ENCODE peak calls at places on chromosomes 1 and 21, in four cellular contexts. One of them, this sample, is unnamed.
A peak's percentile ranks its signal among the peaks of the same experiment; 100 is the strongest.

GRCh38 chr1:107557095-107557494 is 407.9 kb downstream of the VAV3 start:
- DNase-seq in K562: no peak
- DNase-seq in H1: no peak
- DNase-seq in GM12878: no peak
- DNase-seq in this sample: no peak

GRCh38 chr21:45340515-45340914 is 52.8 kb upstream of the POFUT2 start:
- DNase-seq in K562: no peak
- DNase-seq in H1: no peak
- DNase-seq in GM12878: no peak
- DNase-seq in this sample: no peak

GRCh38 chr1:178530520-178530919 is 17.6 kb downstream of the TEX35 start:
- DNase-seq in K562: no peak
- DNase-seq in H1: no peak
- DNase-seq in GM12878: no peak
- DNase-seq in this sample: no peak

GRCh38 chr21:31641416-31641922 is 18.0 kb upstream of the SOD1 start:
- DNase-seq in K562: no peak
- DNase-seq in H1: no peak
- DNase-seq in GM12878: no peak
- DNase-seq in this sample: no peak

GRCh38 chr1:47621977-47622376 is 184.1 kb downstream of the FOXD2 start:
- DNase-seq in K562: no peak
- DNase-seq in H1: no peak
- DNase-seq in GM12878: no peak
- DNase-seq in this sample: no peak

GRCh38 chr1:75786901-75787455 is 922 bp downstream of the RABGGTB start:
- DNase-seq in K562: no peak
- DNase-seq in H1: no peak
- DNase-seq in GM12878: no peak
- DNase-seq in this sample: no peak

GRCh38 chr1:24302209-24302611 is 16.9 kb upstream of the GRHL3 start:
- DNase-seq in K562: no peak
- DNase-seq in H1: no peak
- DNase-seq in GM12878: no peak
- DNase-seq in this sample: no peak

GRCh38 chr1:208562021-208562950 is 318.1 kb upstream of the PLXNA2 start:
- DNase-seq in K562: no peak
- DNase-seq in H1: no peak
- DNase-seq in GM12878: no peak
- DNase-seq in this sample: no peak

GRCh38 chr1:109356959-109357358 is 40.8 kb downstream of the SORT1 start:
- DNase-seq in K562: no peak
- DNase-seq in H1: no peak
- DNase-seq in GM12878: no peak
- DNase-seq in this sample: no peak

GRCh38 chr1:153774780-153775431 is at the start of gene SLC27A3:
- DNase-seq in K562: peak; percentile 83
- DNase-seq in H1: peak; percentile 25
- DNase-seq in GM12878: no peak
- DNase-seq in this sample: peak; percentile 88

GRCh38 chr1:61109158-61109557 is 26.8 kb downstream of the NFIA start:
- DNase-seq in K562: no peak
- DNase-seq in H1: no peak
- DNase-seq in GM12878: no peak
- DNase-seq in this sample: no peak
- TF ChIP-seq NRF1 in K562: no peak
- TF ChIP-seq NRF1 in H1: no peak
- TF ChIP-seq NRF1 in GM12878: no peak
- TF ChIP-seq NRF1 in this sample: no peak

GRCh38 chr1:2589331-2590232 is 3.0 kb downstream of the PRXL2B start:
- DNase-seq in K562: no peak
- DNase-seq in H1: no peak
- DNase-seq in GM12878: no peak
- DNase-seq in this sample: no peak

GRCh38 chr1:2587860-2588571 is 1.4 kb downstream of the PRXL2B start:
- DNase-seq in K562: no peak
- DNase-seq in H1: no peak
- DNase-seq in GM12878: no peak
- DNase-seq in this sample: no peak

GRCh38 chr1:2587071-2587859 is 688 bp downstream of the PRXL2B start:
- DNase-seq in K562: no peak
- DNase-seq in H1: no peak
- DNase-seq in GM12878: no peak
- DNase-seq in this sample: peak; percentile 77

GRCh38 chr1:2590233-2591141 is 3.9 kb downstream of the PRXL2B start:
- DNase-seq in K562: no peak
- DNase-seq in H1: no peak
- DNase-seq in GM12878: no peak
- DNase-seq in this sample: peak; percentile 15

DNA sequence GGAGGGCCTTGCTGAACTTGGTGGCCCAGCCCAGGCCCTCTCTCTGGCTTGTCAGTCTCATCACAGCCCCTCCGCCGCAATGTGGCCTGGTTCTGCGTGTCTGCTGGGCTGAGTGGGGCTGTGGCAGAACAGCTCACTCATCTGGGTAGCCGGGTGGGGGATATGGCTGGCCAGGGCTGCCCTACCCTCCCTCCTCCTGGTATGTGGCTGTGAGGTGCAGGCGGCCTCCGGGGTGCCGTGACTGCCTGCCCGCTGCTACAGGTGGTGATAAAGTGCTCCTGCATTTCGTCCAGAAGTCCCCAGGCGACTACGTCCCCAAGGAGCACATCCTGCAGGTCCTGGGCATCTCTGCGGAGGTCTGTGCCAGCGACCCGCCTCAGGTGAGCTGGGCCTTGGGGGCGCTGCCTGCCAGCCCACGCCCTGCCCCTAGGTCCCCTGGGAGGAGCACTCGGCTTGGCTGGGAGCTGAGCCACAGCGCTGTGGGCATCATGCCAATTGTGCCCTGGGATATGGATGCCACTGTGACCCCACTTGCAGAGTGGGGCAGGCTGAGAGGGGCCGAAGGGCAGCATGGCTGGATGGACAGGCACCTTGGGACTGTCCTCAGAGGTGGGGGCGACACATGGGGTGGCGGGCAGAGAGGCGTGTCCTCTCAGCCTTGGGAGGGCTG is 2.2 kb downstream of the PRXL2B start:
- DNase-seq in K562: no peak
- DNase-seq in H1: no peak
- DNase-seq in GM12878: no peak
- DNase-seq in this sample: no peak
- TF ChIP-seq NRF1 in K562: no peak
- TF ChIP-seq NRF1 in H1: no peak
- TF ChIP-seq NRF1 in GM12878: no peak
- TF ChIP-seq NRF1 in this sample: no peak

GRCh38 chr1:237261198-237261597 is 219.2 kb downstream of the RYR2 start:
- DNase-seq in K562: no peak
- DNase-seq in H1: no peak
- DNase-seq in GM12878: no peak
- DNase-seq in this sample: peak; percentile 33

GRCh38 chr1:237255071-237255470 is 213.1 kb downstream of the RYR2 start:
- DNase-seq in K562: no peak
- DNase-seq in H1: no peak
- DNase-seq in GM12878: no peak
- DNase-seq in this sample: no peak

DNA sequence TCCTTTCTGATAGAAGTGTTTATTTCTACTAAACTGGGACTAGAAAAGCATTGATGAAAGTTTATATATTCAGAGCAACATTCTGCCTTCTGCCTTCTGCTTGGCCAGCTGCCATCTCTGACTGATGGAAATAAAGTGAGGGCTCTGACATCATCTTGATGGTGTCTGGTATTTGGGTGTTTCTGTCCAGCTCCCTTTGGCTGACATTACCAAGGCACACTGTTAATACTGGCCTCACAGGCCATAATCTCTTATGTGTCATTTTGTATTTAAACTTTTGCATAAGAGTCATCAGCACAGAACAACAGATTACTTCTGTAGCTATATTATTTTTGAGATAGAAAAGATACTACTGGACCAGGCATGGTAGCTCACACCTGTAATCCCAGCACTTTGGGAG is 216.9 kb downstream of the RYR2 start:
- DNase-seq in K562: no peak
- DNase-seq in H1: no peak
- DNase-seq in GM12878: no peak
- DNase-seq in this sample: peak; percentile 66
- TF ChIP-seq NRF1 in K562: no peak
- TF ChIP-seq NRF1 in H1: no peak
- TF ChIP-seq NRF1 in GM12878: no peak
- TF ChIP-seq NRF1 in this sample: no peak

GRCh38 chr1:78687914-78688313 is 38.3 kb downstream of the IFI44 start:
- DNase-seq in K562: no peak
- DNase-seq in H1: no peak
- DNase-seq in GM12878: no peak
- DNase-seq in this sample: no peak
- TF ChIP-seq NRF1 in K562: no peak
- TF ChIP-seq NRF1 in H1: no peak
- TF ChIP-seq NRF1 in GM12878: no peak
- TF ChIP-seq NRF1 in this sample: no peak

This sample was measured in SK-N-SH.